ENCODE peak calls at places on chromosomes 3 and 15, in five cellular contexts. N is ACHN, Y is HTR-8/SVneo, E is cardiac muscle cell, C is GM20000. G is an unnamed sample.

GRCh38 chr3:118936811-118937210 is 97.8 kb downstream of the IGSF11 start:
- DNase-seq in N (no peak), Y (no peak), E (no peak), C (no peak), G (no peak)

GRCh38 chr3:143586565-143586964 is 261.7 kb downstream of the SLC9A9 start:
- DNase-seq in N (no peak), Y (no peak), E (no peak), C (no peak), G (no peak)

GRCh38 chr3:74599564-74599963 is 14.9 kb downstream of the CNTN3 start:
- DNase-seq in N (no peak), Y (no peak), E (no peak), C (no peak), G (no peak)

GRCh38 chr15:30984542-30984941 is 6.9 kb downstream of the MTMR10 start:
- DNase-seq in N (no peak), Y (no peak), E (no peak), C (no peak), G (no peak)

GRCh38 chr3:155853214-155854146 is 747 bp downstream of the SLC33A1 start:
- DNase-seq in N (peak), Y (no peak), E (peak), C (peak), G (peak)

GRCh38 chr15:51837784-51838183 is 8.3 kb downstream of the TMOD3 start:
- DNase-seq in N (peak), Y (no peak), E (no peak), C (peak), G (peak)

GRCh38 chr3:195098741-195099525 is 172.0 kb downstream of the XXYLT1 start:
- DNase-seq in N (no peak), Y (no peak), E (no peak), C (no peak), G (no peak)

GRCh38 chr3:173774275-173774674 is 376.7 kb downstream of the NLGN1 start:
- DNase-seq in N (no peak), Y (no peak), E (no peak), C (no peak), G (no peak)

GRCh38 chr15:40929730-40930429 is 740 bp downstream of the DLL4 start:
- DNase-seq in N (peak), Y (no peak), E (peak), C (no peak), G (peak)

GRCh38 chr3:94036909-94037507 is 8.6 kb upstream of the STX19 start:
- DNase-seq in N (peak), Y (peak), E (no peak), C (no peak), G (peak)

GRCh38 chr3:151282921-151283320 is 4.6 kb upstream of the P2RY14 start:
- DNase-seq in N (peak), Y (peak), E (peak), C (peak), G (peak)

GRCh38 chr3:146067048-146067447 is 93.9 kb downstream of the PLOD2 start:
- DNase-seq in N (no peak), Y (peak), E (no peak), C (no peak), G (no peak)

GRCh38 chr3:56197991-56198390 is 270.3 kb downstream of the ERC2 start:
- DNase-seq in N (no peak), Y (no peak), E (no peak), C (no peak), G (no peak)

G was measured in A549.